ENCODE peak calls at places on chromosomes 16 and 17, in eight cellular contexts. One of them, this sample, is unnamed.

GRCh38 chr16:88818610-88818874 is 6.8 kb upstream of the APRT start:
- DNase-seq in H1: no peak
- DNase-seq in nephron progenitor cell: no peak
- DNase-seq in fibroblast of pulmonary artery: no peak
- DNase-seq in epithelial cell of proximal tubule: no peak
- DNase-seq in ascending aorta: no peak
- DNase-seq in cardiac fibroblast: no peak
- DNase-seq in A549: no peak
- DNase-seq in this sample: no peak

GRCh38 chr17:46727572-46728348 is 90.7 kb downstream of the WNT3 start:
- DNase-seq in nephron progenitor cell: no peak
- DNase-seq in H1: no peak
- DNase-seq in fibroblast of pulmonary artery: peak; percentile 72
- DNase-seq in epithelial cell of proximal tubule: no peak
- DNase-seq in A549: peak; percentile 18
- DNase-seq in cardiac fibroblast: peak; percentile 83
- DNase-seq in ascending aorta: no peak
- DNase-seq in this sample: no peak

GRCh38 chr16:53061701-53062159 is 6.9 kb downstream of the CHD9 start:
- DNase-seq in fibroblast of pulmonary artery: no peak
- DNase-seq in epithelial cell of proximal tubule: no peak
- DNase-seq in cardiac fibroblast: no peak
- DNase-seq in nephron progenitor cell: no peak
- DNase-seq in ascending aorta: no peak
- DNase-seq in H1: no peak
- DNase-seq in A549: no peak
- DNase-seq in this sample: peak; percentile 50

GRCh38 chr16:69108069-69108904 is 2.8 kb downstream of the HAS3 start:
- DNase-seq in nephron progenitor cell: peak; percentile 24
- DNase-seq in H1: no peak
- DNase-seq in A549: peak; percentile 32
- DNase-seq in cardiac fibroblast: no peak
- DNase-seq in ascending aorta: no peak
- DNase-seq in epithelial cell of proximal tubule: no peak
- DNase-seq in fibroblast of pulmonary artery: no peak
- DNase-seq in this sample: peak; percentile 35

GRCh38 chr16:65392831-65393565 is 271.1 kb upstream of the CDH11 start:
- DNase-seq in fibroblast of pulmonary artery: no peak
- DNase-seq in cardiac fibroblast: no peak
- DNase-seq in ascending aorta: no peak
- DNase-seq in H1: no peak
- DNase-seq in A549: no peak
- DNase-seq in nephron progenitor cell: no peak
- DNase-seq in epithelial cell of proximal tubule: no peak
- DNase-seq in this sample: no peak

GRCh38 chr17:75864448-75864871 is 9.3 kb upstream of the WBP2 start:
- DNase-seq in ascending aorta: no peak
- DNase-seq in epithelial cell of proximal tubule: no peak
- DNase-seq in nephron progenitor cell: no peak
- DNase-seq in cardiac fibroblast: peak; percentile 88
- DNase-seq in H1: no peak
- DNase-seq in fibroblast of pulmonary artery: peak; percentile 86
- DNase-seq in A549: no peak
- DNase-seq in this sample: no peak

GRCh38 chr17:81524063-81524864 is 3.9 kb upstream of the FSCN2 start:
- DNase-seq in A549: no peak
- DNase-seq in nephron progenitor cell: no peak
- DNase-seq in epithelial cell of proximal tubule: no peak
- DNase-seq in cardiac fibroblast: no peak
- DNase-seq in ascending aorta: no peak
- DNase-seq in fibroblast of pulmonary artery: no peak
- DNase-seq in H1: no peak
- DNase-seq in this sample: no peak

GRCh38 chr16:85916141-85916890 is 17.4 kb downstream of the IRF8 start:
- DNase-seq in epithelial cell of proximal tubule: peak; percentile 70
- DNase-seq in H1: no peak
- DNase-seq in ascending aorta: no peak
- DNase-seq in cardiac fibroblast: peak; percentile 17
- DNase-seq in nephron progenitor cell: no peak
- DNase-seq in A549: no peak
- DNase-seq in fibroblast of pulmonary artery: peak; percentile 83
- DNase-seq in this sample: peak; percentile 75

GRCh38 chr17:59131131-59131530 is 23.9 kb downstream of the SKA2 start:
- DNase-seq in nephron progenitor cell: no peak
- DNase-seq in A549: no peak
- DNase-seq in epithelial cell of proximal tubule: no peak
- DNase-seq in cardiac fibroblast: peak; percentile 10
- DNase-seq in fibroblast of pulmonary artery: no peak
- DNase-seq in H1: no peak
- DNase-seq in ascending aorta: no peak
- DNase-seq in this sample: no peak

GRCh38 chr17:60300011-60300410 is 91.9 kb downstream of the USP32 start:
- DNase-seq in nephron progenitor cell: no peak
- DNase-seq in cardiac fibroblast: peak; percentile 29
- DNase-seq in epithelial cell of proximal tubule: no peak
- DNase-seq in A549: no peak
- DNase-seq in H1: no peak
- DNase-seq in ascending aorta: no peak
- DNase-seq in fibroblast of pulmonary artery: no peak
- DNase-seq in this sample: no peak

GRCh38 chr16:84117482-84117843 is 721 bp upstream of the MBTPS1 start:
- DNase-seq in cardiac fibroblast: peak; percentile 63
- DNase-seq in fibroblast of pulmonary artery: peak; percentile 49
- DNase-seq in epithelial cell of proximal tubule: no peak
- DNase-seq in nephron progenitor cell: no peak
- DNase-seq in A549: peak; percentile 45
- DNase-seq in H1: no peak
- DNase-seq in ascending aorta: no peak
- DNase-seq in this sample: no peak

GRCh38 chr16:842061-842476 is 41.5 kb upstream of the GNG13 start:
- DNase-seq in epithelial cell of proximal tubule: no peak
- DNase-seq in cardiac fibroblast: peak; percentile 56
- DNase-seq in A549: no peak
- DNase-seq in fibroblast of pulmonary artery: peak; percentile 14
- DNase-seq in ascending aorta: no peak
- DNase-seq in H1: no peak
- DNase-seq in nephron progenitor cell: no peak
- DNase-seq in this sample: no peak

GRCh38 chr16:67987460-67988160 is 7.3 kb upstream of the DPEP3 start:
- DNase-seq in H1: no peak
- DNase-seq in ascending aorta: no peak
- DNase-seq in epithelial cell of proximal tubule: no peak
- DNase-seq in cardiac fibroblast: peak; percentile 55
- DNase-seq in nephron progenitor cell: no peak
- DNase-seq in A549: no peak
- DNase-seq in fibroblast of pulmonary artery: no peak
- DNase-seq in this sample: no peak

GRCh38 chr16:67992661-67993206 is 6.5 kb downstream of the DPEP2 start:
- DNase-seq in H1: no peak
- DNase-seq in epithelial cell of proximal tubule: no peak
- DNase-seq in fibroblast of pulmonary artery: no peak
- DNase-seq in nephron progenitor cell: no peak
- DNase-seq in cardiac fibroblast: no peak
- DNase-seq in ascending aorta: no peak
- DNase-seq in A549: no peak
- DNase-seq in this sample: no peak

GRCh38 chr16:67989322-67990017 is 9.2 kb upstream of the DPEP3 start:
- DNase-seq in fibroblast of pulmonary artery: no peak
- DNase-seq in nephron progenitor cell: no peak
- DNase-seq in epithelial cell of proximal tubule: no peak
- DNase-seq in cardiac fibroblast: no peak
- DNase-seq in ascending aorta: no peak
- DNase-seq in A549: no peak
- DNase-seq in H1: no peak
- DNase-seq in this sample: no peak

GRCh38 chr16:67988675-67989074 is 8.4 kb upstream of the DPEP3 start:
- DNase-seq in A549: no peak
- DNase-seq in epithelial cell of proximal tubule: no peak
- DNase-seq in cardiac fibroblast: no peak
- DNase-seq in fibroblast of pulmonary artery: no peak
- DNase-seq in ascending aorta: no peak
- DNase-seq in nephron progenitor cell: no peak
- DNase-seq in H1: no peak
- DNase-seq in this sample: no peak

GRCh38 chr16:67990018-67990386 is 9.3 kb downstream of the DPEP2 start:
- DNase-seq in epithelial cell of proximal tubule: no peak
- DNase-seq in A549: no peak
- DNase-seq in nephron progenitor cell: no peak
- DNase-seq in cardiac fibroblast: no peak
- DNase-seq in ascending aorta: no peak
- DNase-seq in fibroblast of pulmonary artery: no peak
- DNase-seq in H1: no peak
- DNase-seq in this sample: no peak
- TF ChIP-seq CTCF in epithelial cell of proximal tubule: no peak
- TF ChIP-seq CTCF in A549: no peak
- TF ChIP-seq CTCF in nephron progenitor cell: no peak
- TF ChIP-seq CTCF in cardiac fibroblast: no peak
- TF ChIP-seq CTCF in ascending aorta: no peak
- TF ChIP-seq CTCF in fibroblast of pulmonary artery: no peak
- TF ChIP-seq CTCF in H1: no peak
- TF ChIP-seq CTCF in this sample: no peak

GRCh38 chr16:57739756-57740422 is 4.3 kb downstream of the KATNB1 start:
- DNase-seq in cardiac fibroblast: no peak
- DNase-seq in A549: no peak
- DNase-seq in fibroblast of pulmonary artery: no peak
- DNase-seq in nephron progenitor cell: no peak
- DNase-seq in H1: no peak
- DNase-seq in epithelial cell of proximal tubule: no peak
- DNase-seq in ascending aorta: no peak
- DNase-seq in this sample: no peak
- TF ChIP-seq CTCF in cardiac fibroblast: no peak
- TF ChIP-seq CTCF in A549: no peak
- TF ChIP-seq CTCF in fibroblast of pulmonary artery: no peak
- TF ChIP-seq CTCF in nephron progenitor cell: no peak
- TF ChIP-seq CTCF in H1: no peak
- TF ChIP-seq CTCF in epithelial cell of proximal tubule: no peak
- TF ChIP-seq CTCF in ascending aorta: no peak
- TF ChIP-seq CTCF in this sample: no peak

DNA sequence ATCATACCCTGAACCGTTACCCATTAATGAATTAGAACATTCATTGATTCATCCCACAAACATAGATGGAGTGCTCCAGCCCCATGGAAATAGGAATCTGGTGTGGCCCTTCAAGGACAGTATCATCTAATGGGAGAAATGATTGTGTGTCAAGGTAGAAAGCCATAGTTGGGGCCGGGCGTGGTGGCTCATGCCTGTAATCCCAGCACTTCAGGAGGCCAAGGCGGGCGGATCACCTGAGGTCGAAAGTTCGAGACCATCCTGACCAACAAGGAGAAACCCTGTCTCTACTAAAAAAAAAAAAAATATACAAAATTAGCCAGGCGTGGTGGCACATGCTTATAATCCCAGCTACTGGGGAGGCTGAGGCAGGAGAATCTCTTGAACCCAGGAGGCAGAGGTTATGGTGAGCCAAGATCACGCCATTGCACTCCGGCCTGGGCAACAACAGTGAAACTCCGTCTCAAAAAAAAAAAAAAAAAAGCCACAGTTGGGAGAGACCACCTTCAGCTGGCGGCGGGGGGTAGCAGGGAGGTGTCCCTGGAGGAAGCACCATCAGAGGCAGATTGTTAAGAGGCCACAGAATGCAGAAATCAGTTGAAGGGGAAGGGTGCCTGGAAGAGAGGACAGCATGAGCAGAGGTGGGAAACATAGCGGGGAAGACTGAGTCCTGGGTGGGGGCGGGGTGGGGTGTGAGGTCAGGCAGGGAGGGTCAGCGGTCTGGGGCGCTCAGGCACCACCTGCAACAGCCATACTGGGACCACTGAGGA is 60.0 kb downstream of the USP22 start:
- DNase-seq in A549: no peak
- DNase-seq in ascending aorta: no peak
- DNase-seq in nephron progenitor cell: no peak
- DNase-seq in H1: no peak
- DNase-seq in epithelial cell of proximal tubule: no peak
- DNase-seq in cardiac fibroblast: no peak
- DNase-seq in fibroblast of pulmonary artery: no peak
- DNase-seq in this sample: no peak
- TF ChIP-seq CTCF in A549: no peak
- TF ChIP-seq CTCF in ascending aorta: no peak
- TF ChIP-seq CTCF in nephron progenitor cell: no peak
- TF ChIP-seq CTCF in H1: no peak
- TF ChIP-seq CTCF in epithelial cell of proximal tubule: no peak
- TF ChIP-seq CTCF in cardiac fibroblast: no peak
- TF ChIP-seq CTCF in fibroblast of pulmonary artery: no peak
- TF ChIP-seq CTCF in this sample: no peak

DNA sequence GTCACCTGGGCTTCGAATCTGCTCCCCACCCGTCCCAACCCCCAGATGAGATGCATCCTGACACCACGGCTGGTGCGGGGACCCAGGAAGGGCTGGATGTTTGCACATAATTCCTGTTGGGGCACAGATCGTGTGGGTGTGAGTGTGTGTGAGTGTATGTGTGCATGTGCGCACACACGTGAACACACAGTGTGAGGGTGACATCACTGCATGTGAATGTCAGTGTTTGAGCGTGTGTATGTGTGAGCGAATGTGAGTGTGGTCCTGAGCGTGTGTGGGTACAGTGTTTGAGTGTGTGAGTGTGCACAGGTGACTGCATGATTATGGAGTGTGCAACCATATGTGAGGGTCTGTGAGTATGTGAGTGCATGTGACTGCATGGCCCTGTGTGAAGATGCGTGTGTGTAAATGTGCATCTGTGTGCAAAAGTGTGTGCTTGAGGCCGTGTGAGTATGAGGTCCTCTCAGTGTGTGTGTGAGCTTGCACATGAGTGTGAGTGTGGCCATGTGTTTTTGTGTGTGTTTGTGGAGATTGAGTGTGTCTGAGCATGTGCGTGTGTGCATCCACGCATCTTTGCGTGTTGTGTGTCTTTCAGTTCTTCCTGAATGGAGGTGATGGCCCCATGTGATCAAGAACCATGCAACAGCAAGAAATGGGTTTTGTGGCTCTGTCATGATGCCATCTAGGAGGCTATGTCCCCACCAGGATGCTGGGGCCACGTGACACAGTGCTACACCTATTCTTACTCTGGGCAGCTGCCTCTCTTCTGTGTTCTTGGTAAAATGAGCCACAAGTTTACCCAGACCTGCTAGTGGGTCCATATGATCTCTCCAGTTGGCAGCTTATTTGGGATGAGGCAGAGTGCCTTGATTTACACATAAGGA is 70.5 kb upstream of the GCSH start:
- DNase-seq in epithelial cell of proximal tubule: no peak
- DNase-seq in cardiac fibroblast: no peak
- DNase-seq in ascending aorta: no peak
- DNase-seq in nephron progenitor cell: no peak
- DNase-seq in fibroblast of pulmonary artery: no peak
- DNase-seq in A549: no peak
- DNase-seq in H1: no peak
- DNase-seq in this sample: no peak
- TF ChIP-seq CTCF in epithelial cell of proximal tubule: no peak
- TF ChIP-seq CTCF in cardiac fibroblast: no peak
- TF ChIP-seq CTCF in ascending aorta: no peak
- TF ChIP-seq CTCF in nephron progenitor cell: no peak
- TF ChIP-seq CTCF in fibroblast of pulmonary artery: no peak
- TF ChIP-seq CTCF in A549: no peak
- TF ChIP-seq CTCF in H1: no peak
- TF ChIP-seq CTCF in this sample: no peak